ENCODE peak calls at places on chromosome 17, in nine cellular contexts. S is transverse colon, Y is esophagus squamous epithelium, H is A549, J is ovary, B is testis, F is heart left ventricle, P is esophagus muscularis mucosa, R is body of pancreas. E is an unnamed sample.

GRCh38 chr17:45755050-45755449 is 29.1 kb upstream of the CRHR1 start:
- DNase-seq in S (no peak), Y (no peak), H (no peak), J (no peak), B (no peak), F (no peak), P (no peak), R (no peak), E (no peak)

GRCh38 chr17:4788807-4789700 is at the start of gene GLTPD2:
- DNase-seq in S (peak; percentile 19), Y (no peak), H (no peak), J (no peak), B (no peak), F (no peak), P (no peak), R (peak; percentile 18), E (no peak)

GRCh38 chr17:13038931-13039665 is 21.3 kb upstream of the ELAC2 start:
- DNase-seq in S (no peak), Y (no peak), H (no peak), J (no peak), B (no peak), F (no peak), P (no peak), R (no peak), E (no peak)

GRCh38 chr17:6489016-6489550 is 44.8 kb downstream of the PIMREG start:
- DNase-seq in S (no peak), Y (no peak), H (no peak), J (peak; percentile 14), B (peak; percentile 80), F (no peak), P (no peak), R (no peak), E (no peak)

GRCh38 chr17:74272731-74273201 is 1.3 kb upstream of the DNAI2 start:
- DNase-seq in S (no peak), Y (no peak), H (no peak), J (no peak), B (no peak), F (peak; percentile 67), P (no peak), R (no peak), E (no peak)

GRCh38 chr17:67359960-67360817 is 6.2 kb downstream of the PSMD12 start:
- DNase-seq in S (no peak), Y (no peak), H (peak; percentile 40), J (no peak), B (no peak), F (no peak), P (no peak), R (no peak), E (no peak)

GRCh38 chr17:40777459-40777858 is 4.9 kb downstream of the KRT27 start:
- DNase-seq in S (no peak), Y (no peak), H (no peak), J (no peak), B (no peak), F (no peak), P (no peak), R (no peak), E (no peak)

GRCh38 chr17:67639997-67640396 is 77.7 kb upstream of the NOL11 start:
- DNase-seq in S (no peak), Y (no peak), H (no peak), J (no peak), B (no peak), F (no peak), P (no peak), R (no peak), E (no peak)

GRCh38 chr17:9684955-9685621 is 39.8 kb downstream of the USP43 start:
- DNase-seq in S (no peak), Y (no peak), H (no peak), J (no peak), B (no peak), F (no peak), P (no peak), R (peak; percentile 19), E (peak; percentile 25)

GRCh38 chr17:17494499-17495447 is 1.4 kb downstream of the RASD1 start:
- DNase-seq in S (peak; percentile 50), Y (no peak), H (no peak), J (peak; percentile 51), B (peak; percentile 62), F (peak; percentile 59), P (no peak), R (peak; percentile 51), E (no peak)

GRCh38 chr17:81983639-81984373 is 6.4 kb downstream of the ASPSCR1 start:
- DNase-seq in S (no peak), Y (no peak), H (no peak), J (no peak), B (no peak), F (no peak), P (no peak), R (no peak), E (no peak)

GRCh38 chr17:60103957-60104356 is 25.2 kb upstream of the HEATR6 start:
- DNase-seq in S (no peak), Y (no peak), H (no peak), J (no peak), B (no peak), F (no peak), P (no peak), R (no peak), E (no peak)

GRCh38 chr17:64343833-64344637 is 46.6 kb downstream of the PECAM1 start:
- DNase-seq in S (peak; percentile 55), Y (no peak), H (peak; percentile 28), J (peak; percentile 73), B (peak; percentile 47), F (peak; percentile 89), P (no peak), R (peak; percentile 58), E (peak; percentile 44)

GRCh38 chr17:80997471-80998387 is 6.1 kb downstream of the CHMP6 start:
- DNase-seq in S (no peak), Y (no peak), H (no peak), J (no peak), B (no peak), F (no peak), P (no peak), R (no peak), E (peak; percentile 98)

GRCh38 chr17:81456798-81457197 is 55.8 kb downstream of the ACTG1 start:
- DNase-seq in S (no peak), Y (no peak), H (no peak), J (no peak), B (no peak), F (no peak), P (no peak), R (peak; percentile 35), E (no peak)

GRCh38 chr17:76382803-76383644 is 1.4 kb upstream of the SPHK1 start:
- DNase-seq in S (peak; percentile 67), Y (no peak), H (peak; percentile 87), J (no peak), B (no peak), F (peak; percentile 60), P (no peak), R (peak; percentile 44), E (peak; percentile 72)
- TF ChIP-seq POLR2A in S (no peak), Y (no peak), H (peak; percentile 5), J (no peak), B (no peak), F (no peak), P (no peak), R (peak; percentile 52), E (peak; percentile 13)

DNA sequence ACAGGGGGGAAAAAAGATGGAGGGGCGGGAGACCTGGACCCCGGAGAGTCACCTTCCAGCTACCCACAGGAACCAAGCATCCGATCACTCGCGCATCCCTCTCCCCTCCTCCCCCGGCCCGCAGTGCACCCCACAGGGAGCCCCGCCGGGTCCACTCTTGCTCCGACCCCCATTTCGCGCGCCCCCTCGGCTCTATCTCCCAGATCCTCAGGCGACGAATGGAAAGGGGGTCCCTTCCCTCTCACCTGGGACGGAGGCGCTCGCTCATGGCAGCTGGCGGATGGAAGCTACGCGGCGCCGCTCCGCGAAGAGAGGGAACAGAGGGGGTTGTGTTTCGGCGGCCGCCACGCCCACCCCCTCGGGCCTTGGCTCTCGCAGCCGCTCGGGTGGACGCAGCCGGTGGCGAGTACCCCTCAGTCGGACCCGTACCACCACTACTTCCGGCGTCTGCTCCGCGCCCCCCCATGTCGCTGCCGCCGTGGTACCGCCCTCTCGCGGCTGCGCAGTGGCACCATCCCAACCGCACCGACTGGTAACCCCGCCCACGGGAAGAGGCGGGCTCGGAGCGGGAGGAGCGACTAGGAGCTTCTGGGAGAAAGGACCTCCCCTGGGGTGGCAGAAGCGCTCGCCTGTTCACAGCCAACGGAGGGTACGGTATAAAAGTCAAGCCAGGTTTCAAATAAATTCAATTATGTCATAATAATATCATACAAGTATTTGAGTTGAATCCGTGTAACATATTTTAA is 29.7 kb downstream of the CPSF4L start:
- DNase-seq in S (peak; percentile 97), Y (peak; percentile 68), H (peak; percentile 94), J (peak; percentile 97), B (peak; percentile 97), F (peak; percentile 97), P (peak; percentile 97), R (peak; percentile 96), E (peak; percentile 96)
- TF ChIP-seq POLR2A in S (peak; percentile 74), Y (peak; percentile 70), H (peak; percentile 88), J (peak; percentile 55), B (peak; percentile 11), F (no peak), P (peak; percentile 61), R (peak; percentile 81), E (peak; percentile 88)

GRCh38 chr17:76540381-76541300 is 797 bp downstream of the PRCD start:
- DNase-seq in S (peak; percentile 91), Y (no peak), H (peak; percentile 100), J (peak; percentile 92), B (peak; percentile 95), F (peak; percentile 95), P (peak; percentile 97), R (peak; percentile 90), E (peak; percentile 100)
- TF ChIP-seq POLR2A in S (no peak), Y (no peak), H (peak; percentile 84), J (peak; percentile 29), B (no peak), F (no peak), P (no peak), R (peak; percentile 46), E (peak; percentile 49)

GRCh38 chr17:29245401-29245800 is 1.3 kb upstream of the CRYBA1 start:
- DNase-seq in S (no peak), Y (no peak), H (no peak), J (no peak), B (no peak), F (no peak), P (peak; percentile 80), R (no peak), E (no peak)

GRCh38 chr17:29242790-29243189 is 3.9 kb upstream of the CRYBA1 start:
- DNase-seq in S (no peak), Y (no peak), H (no peak), J (no peak), B (no peak), F (no peak), P (peak; percentile 42), R (no peak), E (no peak)

GRCh38 chr17:29242051-29242450 is 4.6 kb upstream of the CRYBA1 start:
- DNase-seq in S (no peak), Y (no peak), H (no peak), J (no peak), B (no peak), F (no peak), P (no peak), R (no peak), E (no peak)

GRCh38 chr17:29241015-29241963 is 5.4 kb upstream of the CRYBA1 start:
- DNase-seq in S (no peak), Y (no peak), H (peak; percentile 97), J (no peak), B (no peak), F (no peak), P (peak; percentile 90), R (peak; percentile 19), E (peak; percentile 88)

DNA sequence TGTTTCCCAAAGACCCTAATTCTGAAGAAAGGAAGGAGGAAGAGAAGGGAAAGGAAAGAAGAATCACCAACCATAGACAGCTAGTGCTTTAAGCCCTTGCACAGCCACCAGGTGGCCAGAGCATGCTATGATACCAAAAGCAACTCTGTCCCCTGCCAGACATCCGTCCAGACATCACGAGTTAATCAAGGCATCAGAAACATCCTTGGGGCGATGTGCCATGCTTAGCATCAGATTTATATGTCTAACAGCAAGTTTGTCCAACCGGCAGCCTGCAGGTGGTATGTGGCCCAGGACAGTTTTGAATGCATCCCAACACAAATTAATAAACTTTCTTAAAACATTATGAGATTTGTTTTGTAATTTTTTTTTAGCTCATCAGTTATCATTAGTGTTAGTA is 2.9 kb upstream of the CRYBA1 start:
- DNase-seq in S (no peak), Y (no peak), H (peak; percentile 78), J (no peak), B (peak; percentile 39), F (no peak), P (peak; percentile 68), R (peak; percentile 23), E (no peak)
- TF ChIP-seq POLR2A in S (no peak), Y (no peak), H (no peak), J (no peak), B (no peak), F (no peak), P (no peak), R (no peak), E (no peak)